ENCODE peak calls at places on chromosomes 4 and X, in four cellular contexts. F, U, I and K are unnamed samples.

GRCh38 chrX:44972132-44972531 is 99.1 kb downstream of the KDM6A start:
- DNase-seq in F (no peak), U (no peak), I (no peak), K (no peak)

GRCh38 chrX:46978341-46979291 is 66.4 kb downstream of the JADE3 start:
- DNase-seq in F (peak), U (peak), I (peak), K (peak)

GRCh38 chr4:10974371-10974770 is 289.8 kb upstream of the CLNK start:
- DNase-seq in U (no peak), I (no peak), F (no peak), K (no peak)

GRCh38 chrX:111868726-111869638 is 7.0 kb upstream of the TRPC5OS start:
- DNase-seq in U (no peak), I (no peak), F (no peak), K (peak)

GRCh38 chr4:150479665-150480064 is 102.3 kb upstream of the MAB21L2 start:
- DNase-seq in F (no peak), U (no peak), I (no peak), K (no peak)

GRCh38 chrX:135099493-135099783 is 20.9 kb downstream of the ETDB start:
- DNase-seq in F (no peak), I (no peak), U (no peak), K (no peak)

GRCh38 chrX:42567268-42567667 is 210.7 kb downstream of the PPP1R2C start:
- DNase-seq in F (no peak), U (no peak), I (no peak), K (no peak)

GRCh38 chrX:41720125-41720780 is 3.7 kb upstream of the GPR82 start:
- DNase-seq in I (no peak), F (no peak), U (no peak), K (peak)

GRCh38 chrX:106862972-106863688 is 40.0 kb downstream of the RIPPLY1 start:
- DNase-seq in U (no peak), I (no peak), F (no peak), K (peak)
- TF ChIP-seq CTCF in U (peak), I (peak), F (peak), K (peak)

DNA sequence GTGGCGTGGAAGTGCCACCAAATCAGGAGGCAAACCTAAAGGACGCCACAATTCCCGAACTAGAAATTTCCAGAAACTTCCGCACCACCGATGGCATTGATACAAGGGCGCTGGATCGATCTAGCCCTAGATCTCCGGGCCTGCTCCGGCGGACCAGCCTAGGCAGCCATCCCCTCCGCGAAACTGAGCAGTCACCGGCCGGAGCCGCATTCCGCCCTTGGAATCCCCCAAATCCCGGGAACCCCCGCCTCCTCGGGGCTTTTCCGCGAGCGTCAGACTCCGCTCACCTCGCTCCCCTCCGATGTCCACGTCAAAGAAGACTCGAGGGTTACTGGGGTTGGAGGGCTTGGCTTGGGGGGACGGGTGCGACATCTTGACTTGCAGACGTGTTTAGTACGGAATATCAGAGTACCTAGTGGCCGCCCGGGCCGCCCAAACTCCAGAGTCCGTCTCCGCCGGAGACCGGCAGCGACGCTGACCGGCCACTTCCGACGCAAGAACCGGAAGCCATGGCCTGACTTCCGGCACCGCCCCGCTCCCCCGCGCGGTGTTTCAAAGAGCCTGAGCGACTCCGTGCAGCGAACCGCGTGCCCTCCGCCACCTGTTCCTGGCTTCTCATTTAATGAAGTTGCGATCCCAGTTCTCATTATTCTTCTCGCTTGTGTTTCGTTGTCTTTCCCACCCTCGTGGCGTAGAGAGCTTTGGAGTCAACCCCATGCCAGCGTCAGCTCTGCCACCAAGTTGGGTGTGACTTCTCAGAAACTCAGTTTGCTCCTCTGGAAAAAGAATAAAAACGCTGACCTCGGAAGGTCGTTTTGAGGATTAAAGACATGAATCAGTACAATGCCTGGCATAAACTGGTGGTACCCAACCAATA is at the start of gene PPID:
- DNase-seq in U (peak), F (peak), I (peak), K (peak)
- TF ChIP-seq CTCF in U (no peak), F (peak), I (no peak), K (peak)

GRCh38 chr4:4274226-4274625 is 15.7 kb downstream of the LYAR start:
- DNase-seq in F (no peak), U (no peak), I (no peak), K (no peak)

GRCh38 chr4:4269326-4269725 is 20.6 kb downstream of the LYAR start:
- DNase-seq in F (no peak), I (no peak), U (no peak), K (no peak)

GRCh38 chr4:4270529-4270928 is 19.4 kb downstream of the LYAR start:
- DNase-seq in F (no peak), I (no peak), U (no peak), K (peak)

GRCh38 chr4:4269856-4270255 is 20.1 kb downstream of the LYAR start:
- DNase-seq in F (no peak), I (no peak), U (no peak), K (peak)

GRCh38 chr4:4271912-4272311 is 18.0 kb downstream of the LYAR start:
- DNase-seq in I (no peak), F (no peak), U (peak), K (peak)
- TF ChIP-seq CTCF in I (no peak), F (peak), U (no peak), K (peak)

GRCh38 chr4:136687596-136687995 is 844.7 kb downstream of the PCDH18 start:
- DNase-seq in F (no peak), U (no peak), I (no peak), K (no peak)

GRCh38 chr4:136691607-136692006 is 840.7 kb downstream of the PCDH18 start:
- DNase-seq in I (no peak), F (no peak), U (no peak), K (no peak)

GRCh38 chr4:136690363-136690762 is 841.9 kb downstream of the PCDH18 start:
- DNase-seq in F (no peak), I (no peak), U (no peak), K (no peak)

DNA sequence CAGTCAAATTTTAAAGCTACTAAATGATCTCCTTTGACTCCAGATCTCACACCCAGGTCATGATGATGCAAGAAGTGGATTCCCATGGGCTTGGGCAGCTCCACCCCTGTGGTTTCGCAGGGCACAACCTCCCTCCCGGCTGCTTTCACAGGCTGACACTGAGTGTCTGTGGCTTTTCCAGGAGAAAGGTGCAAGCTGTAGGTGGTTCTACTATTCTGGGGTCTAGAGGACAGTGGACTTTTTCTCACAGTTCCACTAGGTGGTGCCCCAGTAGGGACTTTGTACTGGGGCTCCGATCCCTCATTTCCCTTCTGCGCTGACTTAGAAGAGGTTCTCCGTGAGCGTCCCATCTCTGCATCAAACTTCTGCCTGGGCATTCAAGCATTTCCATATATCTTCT is 845.2 kb downstream of the PCDH18 start:
- DNase-seq in F (no peak), U (no peak), I (no peak), K (no peak)
- TF ChIP-seq CTCF in F (no peak), U (no peak), I (no peak), K (peak)

GRCh38 chr4:112231779-112232713 is at the start of gene AP1AR:
- DNase-seq in I (peak), U (peak), F (peak), K (peak)
- TF ChIP-seq CTCF in I (peak), U (peak), F (peak), K (peak)